ENCODE peak calls at places on chromosome 1, in ten cellular contexts. R, I, T, C, Z, G, E, S, B and X are unnamed samples.

GRCh38 chr1:218874313-218874712 is 299.4 kb upstream of the LYPLAL1 start:
- DNase-seq in B (no peak), I (no peak), E (no peak), G (no peak), C (no peak), T (no peak), R (no peak), Z (no peak), S (no peak), X (peak; percentile 39)

GRCh38 chr1:245441699-245442098 is 286.9 kb downstream of the KIF26B start:
- DNase-seq in G (no peak), T (no peak), Z (no peak), C (no peak), B (peak; percentile 36), I (no peak), E (no peak), S (no peak), R (no peak), X (no peak)

GRCh38 chr1:3625151-3625907 is 514 bp downstream of the TPRG1L start:
- DNase-seq in S (no peak), Z (peak; percentile 65), G (no peak), B (no peak), T (peak; percentile 60), E (peak; percentile 86), I (peak; percentile 82), R (no peak), C (peak; percentile 29), X (peak; percentile 64)

GRCh38 chr1:156120318-156120717 is 5.8 kb downstream of the LMNA start:
- DNase-seq in I (no peak), Z (no peak), C (no peak), G (no peak), E (no peak), S (no peak), R (no peak), B (no peak), T (no peak), X (no peak)

GRCh38 chr1:167854184-167854583 is 59.8 kb downstream of the ADCY10 start:
- DNase-seq in E (no peak), R (no peak), Z (no peak), T (no peak), B (no peak), S (no peak), I (no peak), C (no peak), G (no peak), X (no peak)

GRCh38 chr1:41466146-41466545 is 18.3 kb downstream of the EDN2 start:
- DNase-seq in I (no peak), S (no peak), T (no peak), B (no peak), R (no peak), E (peak; percentile 92), C (no peak), Z (no peak), G (no peak), X (no peak)

GRCh38 chr1:27936370-27936769 is 1.6 kb downstream of the SMPDL3B start:
- DNase-seq in C (no peak), E (no peak), I (peak; percentile 23), T (no peak), S (no peak), Z (no peak), B (no peak), G (no peak), R (no peak), X (no peak)

GRCh38 chr1:67166196-67166595 is at the start of gene IL23R:
- DNase-seq in S (no peak), R (no peak), G (peak; percentile 78), B (no peak), I (no peak), C (no peak), E (no peak), T (no peak), Z (no peak), X (no peak)

GRCh38 chr1:6638226-6638625 is 13.6 kb downstream of the THAP3 start:
- DNase-seq in B (no peak), C (no peak), I (peak; percentile 87), R (no peak), G (no peak), S (no peak), E (no peak), Z (no peak), T (no peak), X (no peak)

GRCh38 chr1:25912076-25912831 is 6.0 kb upstream of the STMN1 start:
- DNase-seq in I (no peak), E (no peak), S (no peak), G (no peak), C (no peak), B (no peak), T (no peak), R (no peak), Z (no peak), X (no peak)

GRCh38 chr1:155077758-155078495 is 710 bp upstream of the EFNA3 start:
- DNase-seq in T (no peak), C (no peak), E (peak; percentile 40), R (no peak), Z (no peak), B (no peak), I (peak; percentile 26), S (no peak), G (no peak), X (no peak)

GRCh38 chr1:235802901-235803423 is 63.7 kb downstream of the LYST start:
- DNase-seq in T (no peak), G (no peak), B (no peak), Z (no peak), I (no peak), S (no peak), R (no peak), C (no peak), E (no peak), X (no peak)

GRCh38 chr1:153752561-153753195 is 22.5 kb upstream of the SLC27A3 start:
- DNase-seq in G (no peak), B (no peak), R (no peak), I (no peak), C (no peak), T (no peak), Z (no peak), E (no peak), S (no peak), X (no peak)